ENCODE peak calls at places on chromosomes 4 and X, in eight cellular contexts. D is Caki2, O is naive B cell, W is C1 segment of cervical spinal cord, H is neural crest cell, J is H1, M is AML-193, V is dermis microvascular lymphatic vessel endothelial cell. B is an unnamed sample.

GRCh38 chrX:78119521-78120227 is 15.6 kb downstream of the PGK1 start:
- DNase-seq in D (peak; percentile 54), O (no peak), W (no peak), H (no peak), J (no peak), M (no peak), V (no peak), B (no peak)

GRCh38 chr4:113899260-113900177 is 79.9 kb downstream of the ARSJ start:
- DNase-seq in D (no peak), O (peak; percentile 11), W (no peak), H (no peak), J (no peak), M (peak; percentile 39), V (no peak), B (no peak)

GRCh38 chr4:101287332-101287731 is 60.0 kb downstream of the PPP3CA start:
- DNase-seq in D (no peak), O (no peak), W (no peak), H (no peak), J (no peak), M (no peak), V (peak; percentile 27), B (no peak)

GRCh38 chr4:149549911-149550310 is 265.7 kb downstream of the IQCM start:
- DNase-seq in D (no peak), O (no peak), W (no peak), H (no peak), J (peak; percentile 43), M (no peak), V (no peak), B (peak; percentile 8)

GRCh38 chr4:186651181-186651603 is 72.5 kb downstream of the FAT1 start:
- DNase-seq in D (no peak), O (no peak), W (no peak), H (no peak), J (no peak), M (no peak), V (no peak), B (no peak)

GRCh38 chr4:80071643-80072606 is 1.1 kb downstream of the ANTXR2 start:
- DNase-seq in D (peak; percentile 1), O (peak; percentile 60), W (no peak), H (peak; percentile 43), J (peak; percentile 17), M (no peak), V (no peak), B (peak; percentile 34)

GRCh38 chr4:159410076-159410777 is 307.3 kb downstream of the RAPGEF2 start:
- DNase-seq in D (no peak), O (no peak), W (no peak), H (no peak), J (no peak), M (no peak), V (no peak), B (no peak)

GRCh38 chrX:25523574-25523973 is 507.8 kb upstream of the ARX start:
- DNase-seq in D (peak; percentile 7), O (no peak), W (no peak), H (peak; percentile 15), J (peak; percentile 3), M (no peak), V (peak; percentile 20), B (no peak)

GRCh38 chrX:34918856-34919255 is 23.7 kb upstream of the FAM47B start:
- DNase-seq in D (peak; percentile 40), O (no peak), W (no peak), H (peak; percentile 2), J (no peak), M (no peak), V (peak; percentile 5), B (no peak)

GRCh38 chr4:123340381-123340701 is 56.3 kb upstream of the SPRY1 start:
- DNase-seq in D (peak; percentile 20), O (no peak), W (no peak), H (no peak), J (no peak), M (no peak), V (peak; percentile 60), B (no peak)

GRCh38 chrX:123918106-123918721 is 43.3 kb upstream of the STAG2 start:
- DNase-seq in D (no peak), O (no peak), W (no peak), H (no peak), J (no peak), M (no peak), V (no peak), B (no peak)

GRCh38 chr4:13665711-13666660 is 38.5 kb upstream of the BOD1L1 start:
- DNase-seq in D (no peak), O (no peak), W (no peak), H (no peak), J (no peak), M (no peak), V (no peak), B (no peak)